ENCODE peak calls at places on chromosomes 3 and 15, in five cellular contexts. X, D, W, J and F are unnamed samples.

GRCh38 chr3:170690133-170690981 is 104.5 kb upstream of the SLC7A14 start:
- DNase-seq in X (peak), D (no peak), W (peak), J (peak), F (no peak)

GRCh38 chr3:82000773-82001172 is 239.3 kb upstream of the GBE1 start:
- DNase-seq in X (no peak), D (no peak), W (no peak), J (no peak), F (peak)

GRCh38 chr3:156176048-156176447 is 55.7 kb downstream of the KCNAB1 start:
- DNase-seq in X (peak), D (no peak), W (no peak), J (no peak), F (no peak)

GRCh38 chr15:86854186-86854585 is 774.5 kb downstream of the AGBL1 start:
- DNase-seq in X (no peak), D (no peak), W (no peak), J (no peak), F (no peak)

GRCh38 chr15:45522931-45523331 is 376 bp upstream of the SLC30A4 start:
- DNase-seq in X (no peak), D (no peak), W (no peak), J (peak), F (no peak)

GRCh38 chr3:45163481-45163880 is 17.3 kb upstream of the CDCP1 start:
- DNase-seq in X (no peak), D (no peak), W (no peak), J (no peak), F (no peak)

GRCh38 chr3:99867594-99868437 is 50.2 kb downstream of the CMSS1 start:
- DNase-seq in X (no peak), D (no peak), W (no peak), J (no peak), F (no peak)

GRCh38 chr3:154126651-154127050 is 5.5 kb downstream of the ARHGEF26 start:
- DNase-seq in X (no peak), D (no peak), W (no peak), J (no peak), F (no peak)

GRCh38 chr15:88741046-88741445 is 62.2 kb upstream of the ACAN start:
- DNase-seq in X (no peak), D (no peak), W (no peak), J (no peak), F (no peak)

GRCh38 chr15:90084876-90085423 is 17.3 kb downstream of the IDH2 start:
- DNase-seq in X (no peak), D (no peak), W (no peak), J (no peak), F (no peak)

GRCh38 chr15:40247406-40247971 is 8.6 kb downstream of the PAK6 start:
- DNase-seq in X (no peak), D (no peak), W (no peak), J (no peak), F (no peak)

GRCh38 chr15:40647523-40647922 is 47.5 kb upstream of the RAD51 start:
- DNase-seq in X (no peak), D (no peak), W (no peak), J (no peak), F (no peak)

GRCh38 chr3:70550723-70551319 is 238.4 kb upstream of the MDFIC2 start:
- DNase-seq in X (peak), D (no peak), W (peak), J (peak), F (peak)

GRCh38 chr3:44762170-44762677 is 630 bp downstream of the KIF15 start:
- DNase-seq in X (peak), D (no peak), W (peak), J (no peak), F (no peak)

GRCh38 chr3:18946524-18946923 is 201.8 kb upstream of the KCNH8 start:
- DNase-seq in X (no peak), D (no peak), W (no peak), J (no peak), F (no peak)

GRCh38 chr15:45588199-45588910 is 1.2 kb downstream of the BLOC1S6 start:
- DNase-seq in X (no peak), D (no peak), W (peak), J (no peak), F (no peak)

GRCh38 chr3:149816986-149817385 is 4.0 kb downstream of the RNF13 start:
- DNase-seq in X (no peak), D (no peak), W (peak), J (no peak), F (no peak)

GRCh38 chr3:136346486-136346885 is 96.3 kb downstream of the PCCB start:
- DNase-seq in X (no peak), D (no peak), W (no peak), J (no peak), F (no peak)

GRCh38 chr15:31268108-31268501 is 58.5 kb upstream of the KLF13 start:
- DNase-seq in X (no peak), D (no peak), W (no peak), J (no peak), F (no peak)

GRCh38 chr15:55652363-55652762 is 64.2 kb upstream of the PYGO1 start:
- DNase-seq in X (no peak), D (no peak), W (no peak), J (no peak), F (no peak)

GRCh38 chr3:106176734-106177133 is 307.9 kb upstream of the CBLB start:
- DNase-seq in X (no peak), D (no peak), W (peak), J (no peak), F (no peak)

GRCh38 chr3:23264413-23264812 is 61.3 kb downstream of the UBE2E2 start:
- DNase-seq in X (no peak), D (peak), W (peak), J (no peak), F (peak)

GRCh38 chr3:59575113-59576001 is 525.5 kb upstream of the CFAP20DC start:
- DNase-seq in X (peak), D (peak), W (peak), J (peak), F (peak)

GRCh38 chr3:4493931-4494806 is 1.0 kb downstream of the ITPR1 start:
- DNase-seq in X (peak), D (no peak), W (peak), J (no peak), F (no peak)

GRCh38 chr3:4988815-4989648 is 9.8 kb downstream of the BHLHE40 start:
- DNase-seq in X (no peak), D (no peak), W (peak), J (peak), F (no peak)

GRCh38 chr15:60745469-60745971 is 266.6 kb upstream of the ICE2 start:
- DNase-seq in X (no peak), D (no peak), W (peak), J (peak), F (peak)

GRCh38 chr3:195761503-195762248 is 40.9 kb downstream of the MUC20 start:
- DNase-seq in X (peak), D (no peak), W (no peak), J (no peak), F (no peak)

GRCh38 chr15:26771917-26772587 is 814 bp downstream of the GABRB3 start:
- DNase-seq in X (peak), D (no peak), W (peak), J (no peak), F (no peak)

GRCh38 chr3:114336122-114336697 is 42.4 kb downstream of the TIGIT start:
- DNase-seq in X (no peak), D (no peak), W (peak), J (no peak), F (no peak)

GRCh38 chr15:39014682-39015081 is 450.1 kb upstream of the RASGRP1 start:
- DNase-seq in X (no peak), D (no peak), W (no peak), J (no peak), F (no peak)

GRCh38 chr3:15367059-15367458 is 34.7 kb upstream of the SH3BP5 start:
- DNase-seq in X (no peak), D (no peak), W (peak), J (no peak), F (no peak)

GRCh38 chr3:4222574-4222973 is 80.6 kb upstream of the SETMAR start:
- DNase-seq in X (no peak), D (no peak), W (no peak), J (no peak), F (no peak)

GRCh38 chr3:178671261-178672191 is 135.3 kb downstream of the KCNMB2 start:
- DNase-seq in X (no peak), D (peak), W (peak), J (no peak), F (peak)

GRCh38 chr15:66284276-66284675 is 9.1 kb upstream of the DIS3L start:
- DNase-seq in X (peak), D (no peak), W (no peak), J (no peak), F (no peak)

GRCh38 chr3:31483776-31484175 is 48.9 kb upstream of the STT3B start:
- DNase-seq in X (no peak), D (no peak), W (no peak), J (no peak), F (no peak)

GRCh38 chr3:87298111-87298718 is 21.8 kb upstream of the POU1F1 start:
- DNase-seq in X (peak), D (no peak), W (peak), J (no peak), F (peak)

GRCh38 chr3:172525116-172525613 is 1.9 kb upstream of the TNFSF10 start:
- DNase-seq in X (no peak), D (no peak), W (no peak), J (no peak), F (no peak)

GRCh38 chr15:68315495-68316007 is 38.0 kb downstream of the FEM1B start:
- DNase-seq in X (no peak), D (no peak), W (peak), J (no peak), F (peak)

GRCh38 chr3:147838650-147839049 is 429.5 kb downstream of the ZIC1 start:
- DNase-seq in X (no peak), D (no peak), W (peak), J (no peak), F (no peak)
- TF ChIP-seq CTCF in X (peak), D (peak), W (peak), J (no peak), F (no peak)

GRCh38 chr3:58173670-58174472 is 36.9 kb downstream of the DNASE1L3 start:
- DNase-seq in X (peak), D (no peak), W (peak), J (no peak), F (no peak)
- TF ChIP-seq CTCF in X (peak), D (peak), W (peak), J (peak), F (peak)

GRCh38 chr3:124768812-124769211 is 38.6 kb downstream of the UMPS start:
- DNase-seq in X (peak), D (no peak), W (no peak), J (no peak), F (no peak)
- TF ChIP-seq CTCF in X (peak), D (peak), W (peak), J (no peak), F (peak)

DNA sequence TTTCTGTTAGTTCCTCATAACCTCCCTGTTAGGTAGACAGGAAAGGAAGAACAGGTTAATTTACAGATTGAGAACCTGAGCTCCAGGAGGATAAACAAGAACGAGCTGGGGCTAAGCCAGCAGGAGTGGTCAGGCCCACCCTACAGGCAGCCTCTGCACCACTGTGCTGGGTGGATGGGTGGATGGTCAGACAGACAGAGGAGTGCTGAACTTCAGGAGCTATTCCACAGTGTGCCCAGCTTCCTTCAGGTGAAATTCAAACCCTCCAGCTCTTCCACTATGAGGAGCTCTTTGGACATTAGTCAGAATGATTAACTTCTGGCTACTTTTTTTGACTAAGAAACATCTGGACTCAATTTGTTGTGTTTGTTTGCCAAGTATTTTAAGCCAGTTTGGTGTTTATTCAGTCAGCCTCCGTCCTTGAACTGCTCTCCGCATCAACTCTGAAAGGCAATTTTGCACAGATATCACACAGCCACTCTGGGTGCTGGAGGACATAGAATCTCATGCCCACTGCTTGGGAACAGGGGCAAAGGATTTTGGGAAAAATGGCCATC is 361.9 kb downstream of the CLSTN2 start:
- DNase-seq in X (no peak), D (peak), W (peak), J (no peak), F (peak)
- TF ChIP-seq CTCF in X (no peak), D (no peak), W (no peak), J (no peak), F (no peak)